ENCODE peak calls at places on chromosomes 4 and X, in four cellular contexts. O, G, W and V are unnamed samples.

GRCh38 chr4:9964884-9965283 is 56.4 kb downstream of the SLC2A9 start:
- DNase-seq in O (no peak), G (no peak), W (no peak), V (no peak)

GRCh38 chrX:154800508-154801207 is 4.6 kb downstream of the MPP1 start:
- DNase-seq in O (no peak), G (no peak), W (no peak), V (no peak)

GRCh38 chr4:650951-651883 is 22.9 kb downstream of the ATP5ME start:
- DNase-seq in O (no peak), G (no peak), W (no peak), V (no peak)

GRCh38 chr4:185634066-185634652 is 98.9 kb upstream of the PDLIM3 start:
- DNase-seq in O (no peak), G (no peak), W (no peak), V (no peak)

GRCh38 chrX:123731987-123732678 is 719 bp downstream of the THOC2 start:
- DNase-seq in O (no peak), G (no peak), W (no peak), V (peak; percentile 24)

GRCh38 chr4:25635501-25635900 is 20.1 kb upstream of the SLC34A2 start:
- DNase-seq in O (no peak), G (no peak), W (peak; percentile 32), V (no peak)

GRCh38 chrX:29890646-29891200 is 324.6 kb upstream of the MAGEB2 start:
- DNase-seq in O (no peak), G (no peak), W (no peak), V (no peak)

GRCh38 chr4:17316566-17316965 is 195.3 kb downstream of the QDPR start:
- DNase-seq in O (no peak), G (no peak), W (no peak), V (no peak)

GRCh38 chrX:121851033-121851432 is 803.6 kb downstream of the GLUD2 start:
- DNase-seq in O (no peak), G (no peak), W (no peak), V (no peak)

GRCh38 chrX:56113785-56114436 is 118.2 kb upstream of the KLF8 start:
- DNase-seq in O (no peak), G (no peak), W (no peak), V (no peak)

GRCh38 chrX:13569479-13570244 is at the start of gene EGFL6:
- DNase-seq in O (no peak), G (peak; percentile 12), W (no peak), V (no peak)

GRCh38 chr4:38674206-38675144 is 10.5 kb downstream of the KLF3 start:
- DNase-seq in O (no peak), G (no peak), W (no peak), V (no peak)

GRCh38 chr4:73964862-73965611 is 16.8 kb downstream of the PF4 start:
- DNase-seq in O (no peak), G (no peak), W (no peak), V (no peak)

GRCh38 chrX:140572724-140573123 is 67.9 kb upstream of the SOX3 start:
- DNase-seq in O (no peak), G (peak; percentile 16), W (no peak), V (peak; percentile 47)

GRCh38 chr4:20281453-20281852 is 29.7 kb downstream of the SLIT2 start:
- DNase-seq in O (no peak), G (no peak), W (no peak), V (no peak)

GRCh38 chr4:29549308-29549707 is 1170.9 kb upstream of the PCDH7 start:
- DNase-seq in O (no peak), G (no peak), W (no peak), V (no peak)